ENCODE peak calls at places on chromosomes 7 and 10, in nine cellular contexts. G is NCI-H1092 treated with DMSO at 0.1 percent for 48 hours; I is NCI-H446 treated with DMSO at 0.1 percent for 48 hours; K is activated CD8-positive, alpha-beta T cell treated with anti-CD3 and anti-CD28 coated beads for 36 hours; P is body of pancreas; N is progenitor cell of endocrine pancreas; F is cardiac muscle cell; X is neural crest cell; H is T47D. U is an unnamed sample.

GRCh38 chr7:95427123-95427522 is 7.7 kb downstream of the PON2 start:
- DNase-seq in G (peak), I (no peak), K (no peak), P (no peak), N (no peak), F (no peak), X (no peak), H (no peak), U (no peak)

GRCh38 chr7:132964886-132965285 is 117.0 kb downstream of the CHCHD3 start:
- DNase-seq in G (no peak), I (no peak), K (no peak), P (no peak), N (no peak), F (no peak), X (no peak), H (no peak), U (no peak)

GRCh38 chr10:62992145-62992721 is 140.9 kb upstream of the NRBF2 start:
- DNase-seq in G (no peak), I (no peak), K (peak), P (no peak), N (no peak), F (peak), X (no peak), H (no peak), U (no peak)

GRCh38 chr7:28083159-28083997 is 97.2 kb downstream of the JAZF1 start:
- DNase-seq in G (no peak), I (no peak), K (no peak), P (no peak), N (no peak), F (no peak), X (no peak), H (no peak), U (no peak)

GRCh38 chr7:87474533-87475358 is 734 bp downstream of the ABCB4 start:
- DNase-seq in G (no peak), I (no peak), K (peak), P (no peak), N (no peak), F (no peak), X (peak), H (no peak), U (no peak)

GRCh38 chr7:44969701-44970494 is 8.9 kb downstream of the MYO1G start:
- DNase-seq in G (no peak), I (no peak), K (peak), P (no peak), N (no peak), F (no peak), X (no peak), H (no peak), U (no peak)

GRCh38 chr7:127666602-127667001 is 14.6 kb downstream of the SND1 start:
- DNase-seq in G (no peak), I (no peak), K (no peak), P (no peak), N (no peak), F (no peak), X (no peak), H (no peak), U (no peak)

GRCh38 chr10:117294039-117294438 is 53.1 kb downstream of the SLC18A2 start:
- DNase-seq in G (no peak), I (no peak), K (no peak), P (no peak), N (no peak), F (no peak), X (no peak), H (no peak), U (no peak)

GRCh38 chr10:71392791-71393781 is 3.6 kb upstream of the CDH23 start:
- DNase-seq in G (no peak), I (no peak), K (no peak), P (no peak), N (no peak), F (no peak), X (no peak), H (no peak), U (no peak)

GRCh38 chr10:78004215-78005026 is 24.9 kb downstream of the POLR3A start:
- DNase-seq in G (no peak), I (no peak), K (no peak), P (peak), N (no peak), F (peak), X (no peak), H (peak), U (no peak)

GRCh38 chr10:52191049-52191448 is 123.0 kb upstream of the DKK1 start:
- DNase-seq in G (no peak), I (no peak), K (no peak), P (no peak), N (no peak), F (no peak), X (no peak), H (no peak), U (no peak)

GRCh38 chr7:151062399-151063211 is 3.2 kb downstream of the SLC4A2 start:
- DNase-seq in G (no peak), I (no peak), K (no peak), P (peak), N (peak), F (peak), X (peak), H (no peak), U (peak)

GRCh38 chr10:79185067-79185774 is 116.5 kb downstream of the ZMIZ1 start:
- DNase-seq in G (no peak), I (no peak), K (no peak), P (no peak), N (no peak), F (peak), X (no peak), H (no peak), U (no peak)

GRCh38 chr10:58322072-58322834 is 12.6 kb upstream of the UBE2D1 start:
- DNase-seq in G (no peak), I (no peak), K (peak), P (no peak), N (no peak), F (no peak), X (no peak), H (no peak), U (no peak)

GRCh38 chr7:2444476-2444875 is 31.7 kb downstream of the GRIFIN start:
- DNase-seq in G (no peak), I (no peak), K (no peak), P (no peak), N (no peak), F (no peak), X (no peak), H (no peak), U (no peak)

GRCh38 chr7:116933465-116933864 is 19.8 kb upstream of the ST7 start:
- DNase-seq in G (no peak), I (no peak), K (no peak), P (no peak), N (no peak), F (no peak), X (no peak), H (no peak), U (no peak)

GRCh38 chr7:133705596-133705995 is 421.5 kb upstream of the LRGUK start:
- DNase-seq in G (no peak), I (no peak), K (no peak), P (no peak), N (no peak), F (no peak), X (no peak), H (no peak), U (no peak)

GRCh38 chr7:4715385-4715770 is 33.3 kb downstream of the FOXK1 start:
- DNase-seq in G (no peak), I (no peak), K (no peak), P (peak), N (no peak), F (peak), X (no peak), H (no peak), U (no peak)

GRCh38 chr10:43274011-43274410 is 7.1 kb upstream of the RASGEF1A start:
- DNase-seq in G (no peak), I (no peak), K (no peak), P (no peak), N (no peak), F (no peak), X (no peak), H (no peak), U (no peak)

GRCh38 chr10:89744021-89744420 is 42.6 kb downstream of the KIF20B start:
- DNase-seq in G (no peak), I (no peak), K (no peak), P (no peak), N (no peak), F (no peak), X (no peak), H (no peak), U (no peak)

GRCh38 chr7:46145412-46145811 is 224.3 kb upstream of the IGFBP3 start:
- DNase-seq in G (no peak), I (peak), K (no peak), P (peak), N (no peak), F (peak), X (no peak), H (peak), U (no peak)

GRCh38 chr10:131559450-131559911 is 248.0 kb upstream of the TCERG1L start:
- DNase-seq in G (no peak), I (no peak), K (no peak), P (no peak), N (no peak), F (no peak), X (no peak), H (no peak), U (no peak)

GRCh38 chr10:79380918-79381775 is 33.9 kb downstream of the PPIF start:
- DNase-seq in G (no peak), I (no peak), K (no peak), P (peak), N (peak), F (no peak), X (no peak), H (no peak), U (no peak)

GRCh38 chr10:1061930-1062769 is 6.0 kb downstream of the WDR37 start:
- DNase-seq in G (no peak), I (no peak), K (no peak), P (no peak), N (no peak), F (no peak), X (no peak), H (no peak), U (no peak)

GRCh38 chr10:442209-442608 is 247.3 kb downstream of the DIP2C start:
- DNase-seq in G (no peak), I (no peak), K (no peak), P (no peak), N (no peak), F (no peak), X (no peak), H (no peak), U (no peak)

U was measured in D341Med.